ENCODE peak calls at places on chromosomes 2 and 18, in ten cellular contexts. G, Z, U, N, C, I, J, S, E and Q are unnamed samples.

GRCh38 chr2:32864337-32864736 is 82.4 kb upstream of the LTBP1 start:
- DNase-seq in G (no peak), Z (no peak), U (no peak), N (no peak), C (no peak), I (no peak), J (no peak), S (no peak), E (no peak), Q (no peak)

GRCh38 chr2:199940373-199940772 is 14.9 kb downstream of the TYW5 start:
- DNase-seq in G (no peak), Z (no peak), U (no peak), N (no peak), C (no peak), I (peak; percentile 4), J (peak; percentile 59), S (no peak), E (no peak), Q (no peak)

GRCh38 chr2:184339966-184340365 is 258.4 kb upstream of the ZNF804A start:
- DNase-seq in G (no peak), Z (no peak), U (no peak), N (peak; percentile 24), C (no peak), I (no peak), J (no peak), S (no peak), E (no peak), Q (no peak)

GRCh38 chr2:150147889-150148683 is 339.4 kb downstream of the RND3 start:
- DNase-seq in G (no peak), Z (no peak), U (no peak), N (no peak), C (no peak), I (no peak), J (no peak), S (no peak), E (no peak), Q (no peak)

GRCh38 chr2:62266433-62267038 is 70.6 kb downstream of the B3GNT2 start:
- DNase-seq in G (no peak), Z (no peak), U (no peak), N (no peak), C (no peak), I (peak; percentile 50), J (peak; percentile 70), S (no peak), E (no peak), Q (no peak)

GRCh38 chr2:28495551-28496284 is at the start of gene PLB1:
- DNase-seq in G (no peak), Z (no peak), U (no peak), N (no peak), C (no peak), I (no peak), J (no peak), S (no peak), E (no peak), Q (no peak)

GRCh38 chr2:238169021-238169707 is 10.4 kb downstream of the ERFE start:
- DNase-seq in G (no peak), Z (no peak), U (no peak), N (no peak), C (no peak), I (no peak), J (no peak), S (peak; percentile 10), E (peak; percentile 30), Q (no peak)

GRCh38 chr2:1940660-1941059 is 196.3 kb upstream of the PXDN start:
- DNase-seq in G (no peak), Z (peak; percentile 55), U (peak; percentile 87), N (no peak), C (peak; percentile 87), I (no peak), J (no peak), S (peak; percentile 74), E (no peak), Q (no peak)

GRCh38 chr2:133718688-133719201 is 150.5 kb upstream of the NCKAP5 start:
- DNase-seq in G (no peak), Z (peak; percentile 70), U (no peak), N (peak; percentile 74), C (peak; percentile 63), I (no peak), J (no peak), S (no peak), E (no peak), Q (no peak)

GRCh38 chr2:214477305-214477704 is 66.5 kb downstream of the VWC2L start:
- DNase-seq in G (no peak), Z (no peak), U (no peak), N (no peak), C (no peak), I (no peak), J (no peak), S (no peak), E (no peak), Q (no peak)

GRCh38 chr2:215105607-215106354 is 32.6 kb downstream of the ABCA12 start:
- DNase-seq in G (no peak), Z (no peak), U (no peak), N (peak; percentile 83), C (no peak), I (no peak), J (no peak), S (no peak), E (no peak), Q (no peak)

GRCh38 chr18:37452015-37452414 is 113.6 kb downstream of the CELF4 start:
- DNase-seq in G (no peak), Z (no peak), U (no peak), N (no peak), C (no peak), I (no peak), J (no peak), S (no peak), E (no peak), Q (no peak)

DNA sequence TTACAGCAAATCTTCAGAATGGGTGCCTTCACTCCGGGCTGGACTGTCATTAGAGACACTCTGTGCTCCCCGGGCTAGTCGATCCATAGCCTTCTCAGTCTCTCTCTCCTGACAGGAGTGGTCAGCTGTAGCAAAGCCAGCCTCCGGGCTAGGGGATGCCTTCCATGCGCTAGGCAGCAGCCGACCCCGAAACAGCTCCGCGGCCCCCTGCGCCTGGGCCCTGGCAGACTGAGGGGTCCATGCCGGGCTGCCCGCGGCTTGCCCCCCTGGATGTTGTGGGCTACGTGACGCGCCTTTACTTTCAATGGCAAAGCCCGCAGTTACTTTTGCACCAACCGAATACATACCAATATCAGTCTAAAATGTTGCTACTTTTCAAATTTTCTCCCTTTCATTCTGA is 1447.2 kb downstream of the LRP1B start:
- DNase-seq in G (no peak), Z (no peak), U (no peak), N (no peak), C (no peak), I (no peak), J (no peak), S (no peak), E (no peak), Q (no peak)
- TF ChIP-seq CTCF in G (no peak), Z (no peak), U (no peak), N (no peak), C (no peak), I (no peak), J (no peak), S (no peak), E (no peak), Q (no peak)

GRCh38 chr2:207048421-207048820 is 109.1 kb downstream of the CPO start:
- DNase-seq in G (no peak), Z (no peak), U (no peak), N (no peak), C (no peak), I (no peak), J (no peak), S (no peak), E (no peak), Q (no peak)

GRCh38 chr2:207045531-207045930 is 106.2 kb downstream of the CPO start:
- DNase-seq in G (no peak), Z (no peak), U (no peak), N (no peak), C (no peak), I (no peak), J (no peak), S (no peak), E (no peak), Q (no peak)

GRCh38 chr2:207044963-207045362 is 105.6 kb downstream of the CPO start:
- DNase-seq in G (no peak), Z (no peak), U (no peak), N (no peak), C (no peak), I (no peak), J (no peak), S (no peak), E (no peak), Q (no peak)

GRCh38 chr2:207044380-207044779 is 105.1 kb downstream of the CPO start:
- DNase-seq in G (no peak), Z (no peak), U (no peak), N (no peak), C (no peak), I (no peak), J (no peak), S (no peak), E (no peak), Q (no peak)

GRCh38 chr2:207046642-207047213 is 107.4 kb downstream of the CPO start:
- DNase-seq in G (no peak), Z (no peak), U (no peak), N (no peak), C (peak; percentile 35), I (no peak), J (no peak), S (no peak), E (no peak), Q (no peak)
- TF ChIP-seq CTCF in G (no peak), Z (peak; percentile 25), U (no peak), N (peak; percentile 36), C (peak; percentile 20), I (no peak), J (peak; percentile 12), S (peak; percentile 28), E (no peak), Q (no peak)

GRCh38 chr2:8803658-8804379 is 33.6 kb downstream of the KIDINS220 start:
- DNase-seq in G (no peak), Z (peak; percentile 27), U (no peak), N (peak; percentile 86), C (no peak), I (no peak), J (no peak), S (no peak), E (peak; percentile 62), Q (no peak)
- TF ChIP-seq CTCF in G (no peak), Z (no peak), U (no peak), N (peak; percentile 56), C (no peak), I (no peak), J (no peak), S (no peak), E (no peak), Q (no peak)

GRCh38 chr2:149040451-149040850 is 2.0 kb downstream of the LYPD6B start:
- DNase-seq in G (no peak), Z (no peak), U (no peak), N (no peak), C (no peak), I (peak; percentile 47), J (peak; percentile 89), S (no peak), E (peak; percentile 67), Q (no peak)
- TF ChIP-seq CTCF in G (peak; percentile 19), Z (peak; percentile 25), U (peak; percentile 15), N (peak; percentile 73), C (peak; percentile 38), I (peak; percentile 68), J (peak; percentile 95), S (peak; percentile 47), E (no peak), Q (peak; percentile 53)

GRCh38 chr2:233360771-233361176 is 6.5 kb downstream of the DGKD start:
- DNase-seq in G (no peak), Z (no peak), U (no peak), N (no peak), C (no peak), I (peak; percentile 37), J (peak; percentile 33), S (no peak), E (no peak), Q (no peak)
- TF ChIP-seq CTCF in G (no peak), Z (no peak), U (no peak), N (no peak), C (no peak), I (no peak), J (no peak), S (no peak), E (no peak), Q (no peak)